ENCODE peak calls at places on chromosomes 1 and 21, in eight cellular contexts. E, M, N, I, J, Y, F and B are unnamed samples.

GRCh38 chr1:234956821-234957329 is 171.8 kb downstream of the TOMM20 start:
- DNase-seq in E (no peak), M (no peak), N (peak), I (no peak), J (no peak), Y (peak), F (no peak), B (no peak)

GRCh38 chr1:112950426-112950825 is 5.6 kb downstream of the SLC16A1 start:
- DNase-seq in E (no peak), M (no peak), N (no peak), I (no peak), J (no peak), Y (no peak), F (no peak), B (no peak)

GRCh38 chr1:40030528-40031135 is 9.9 kb upstream of the CAP1 start:
- DNase-seq in E (no peak), M (no peak), N (no peak), I (peak), J (no peak), Y (no peak), F (no peak), B (no peak)

GRCh38 chr21:20997633-20998455 is at the start of gene NCAM2:
- DNase-seq in E (no peak), M (no peak), N (peak), I (peak), J (peak), Y (peak), F (peak), B (peak)

GRCh38 chr1:206890690-206891089 is 6.6 kb upstream of the IL24 start:
- DNase-seq in E (no peak), M (peak), N (no peak), I (peak), J (no peak), Y (no peak), F (peak), B (no peak)

GRCh38 chr1:201221201-201221846 is 30.7 kb downstream of the IGFN1 start:
- DNase-seq in E (no peak), M (no peak), N (no peak), I (no peak), J (no peak), Y (peak), F (no peak), B (no peak)

GRCh38 chr1:20711285-20712209 is 6.3 kb downstream of the KIF17 start:
- DNase-seq in E (no peak), M (no peak), N (peak), I (no peak), J (no peak), Y (no peak), F (no peak), B (no peak)

GRCh38 chr1:156655904-156656516 is 14.1 kb downstream of the BCAN start:
- DNase-seq in E (no peak), M (no peak), N (no peak), I (no peak), J (no peak), Y (no peak), F (no peak), B (no peak)

GRCh38 chr1:29236993-29237905 is 927 bp downstream of the PTPRU start:
- DNase-seq in E (no peak), M (peak), N (peak), I (peak), J (no peak), Y (peak), F (peak), B (peak)

GRCh38 chr1:23904748-23905357 is 8.3 kb downstream of the CNR2 start:
- DNase-seq in E (no peak), M (no peak), N (no peak), I (no peak), J (no peak), Y (no peak), F (peak), B (no peak)

GRCh38 chr1:113003751-113004690 is 48.0 kb upstream of the SLC16A1 start:
- DNase-seq in E (no peak), M (no peak), N (no peak), I (no peak), J (no peak), Y (no peak), F (no peak), B (no peak)

GRCh38 chr1:211609120-211610024 is 30.4 kb upstream of the SLC30A1 start:
- DNase-seq in E (no peak), M (no peak), N (no peak), I (peak), J (no peak), Y (no peak), F (no peak), B (no peak)

GRCh38 chr1:94319319-94320180 is 82.2 kb upstream of the ARHGAP29 start:
- DNase-seq in E (no peak), M (no peak), N (peak), I (no peak), J (no peak), Y (no peak), F (no peak), B (no peak)

GRCh38 chr1:200738348-200738732 is 353 bp upstream of the CAMSAP2 start:
- DNase-seq in E (no peak), M (no peak), N (no peak), I (no peak), J (no peak), Y (no peak), F (no peak), B (no peak)

GRCh38 chr1:15526490-15527339 is at the start of gene DNAJC16:
- DNase-seq in E (peak), M (peak), N (peak), I (peak), J (peak), Y (peak), F (peak), B (peak)

GRCh38 chr1:155910621-155911121 is 478 bp downstream of the RIT1 start:
- DNase-seq in E (peak), M (peak), N (peak), I (peak), J (no peak), Y (no peak), F (no peak), B (no peak)

GRCh38 chr1:3911521-3911845 is 11.4 kb upstream of the C1orf174 start:
- DNase-seq in E (peak), M (no peak), N (no peak), I (no peak), J (no peak), Y (no peak), F (no peak), B (no peak)

GRCh38 chr21:38496224-38496623 is 2.1 kb downstream of the ERG start:
- DNase-seq in E (no peak), M (no peak), N (no peak), I (no peak), J (no peak), Y (no peak), F (no peak), B (no peak)

GRCh38 chr1:9481048-9481447 is 58.2 kb upstream of the SLC25A33 start:
- DNase-seq in E (no peak), M (no peak), N (no peak), I (no peak), J (no peak), Y (no peak), F (no peak), B (no peak)

GRCh38 chr21:46066843-46067331 is 31.0 kb upstream of the COL6A2 start:
- DNase-seq in E (no peak), M (no peak), N (peak), I (peak), J (no peak), Y (peak), F (no peak), B (no peak)

GRCh38 chr1:104765115-104765514 is 1015.4 kb downstream of the AMY1C start:
- DNase-seq in E (no peak), M (no peak), N (no peak), I (no peak), J (no peak), Y (no peak), F (peak), B (no peak)

GRCh38 chr1:215844266-215844665 is 277.2 kb downstream of the KCTD3 start:
- DNase-seq in E (no peak), M (no peak), N (no peak), I (no peak), J (no peak), Y (no peak), F (no peak), B (no peak)

GRCh38 chr1:153028771-153029170 is 2.2 kb upstream of the SPRR1B start:
- DNase-seq in E (no peak), M (no peak), N (no peak), I (no peak), J (no peak), Y (no peak), F (no peak), B (no peak)

GRCh38 chr1:206477581-206478380 is 7.5 kb downstream of the IKBKE start:
- DNase-seq in E (no peak), M (no peak), N (no peak), I (no peak), J (no peak), Y (no peak), F (peak), B (no peak)

GRCh38 chr1:204087181-204087892 is 14.4 kb downstream of the SOX13 start:
- DNase-seq in E (no peak), M (no peak), N (no peak), I (no peak), J (no peak), Y (no peak), F (no peak), B (no peak)

GRCh38 chr1:117120774-117121588 is 568 bp downstream of the TRIM45 start:
- DNase-seq in E (no peak), M (no peak), N (peak), I (peak), J (peak), Y (no peak), F (no peak), B (no peak)

GRCh38 chr21:33940164-33940563 is 24.6 kb upstream of the ATP5PO start:
- DNase-seq in E (no peak), M (no peak), N (no peak), I (peak), J (no peak), Y (no peak), F (peak), B (no peak)

GRCh38 chr1:184242507-184242943 is 144.3 kb upstream of the C1orf21 start:
- DNase-seq in E (no peak), M (no peak), N (peak), I (peak), J (no peak), Y (no peak), F (peak), B (no peak)

GRCh38 chr1:208461680-208462079 is 217.5 kb upstream of the PLXNA2 start:
- DNase-seq in E (no peak), M (no peak), N (peak), I (no peak), J (no peak), Y (no peak), F (no peak), B (no peak)
- TF ChIP-seq CTCF in E (peak), M (no peak), N (peak), I (no peak), J (no peak), Y (no peak), F (peak), B (peak)

GRCh38 chr1:231584117-231584516 is 42.5 kb upstream of the DISC1 start:
- DNase-seq in E (peak), M (no peak), N (no peak), I (peak), J (no peak), Y (no peak), F (peak), B (no peak)
- TF ChIP-seq CTCF in E (peak), M (no peak), N (no peak), I (peak), J (no peak), Y (no peak), F (peak), B (peak)

GRCh38 chr1:32454726-32455125 is 10.1 kb upstream of the ZBTB8B start:
- DNase-seq in E (no peak), M (no peak), N (peak), I (no peak), J (no peak), Y (no peak), F (peak), B (no peak)

GRCh38 chr1:32447469-32448185 is 17.2 kb upstream of the ZBTB8B start:
- DNase-seq in E (no peak), M (no peak), N (peak), I (peak), J (no peak), Y (no peak), F (no peak), B (no peak)

DNA sequence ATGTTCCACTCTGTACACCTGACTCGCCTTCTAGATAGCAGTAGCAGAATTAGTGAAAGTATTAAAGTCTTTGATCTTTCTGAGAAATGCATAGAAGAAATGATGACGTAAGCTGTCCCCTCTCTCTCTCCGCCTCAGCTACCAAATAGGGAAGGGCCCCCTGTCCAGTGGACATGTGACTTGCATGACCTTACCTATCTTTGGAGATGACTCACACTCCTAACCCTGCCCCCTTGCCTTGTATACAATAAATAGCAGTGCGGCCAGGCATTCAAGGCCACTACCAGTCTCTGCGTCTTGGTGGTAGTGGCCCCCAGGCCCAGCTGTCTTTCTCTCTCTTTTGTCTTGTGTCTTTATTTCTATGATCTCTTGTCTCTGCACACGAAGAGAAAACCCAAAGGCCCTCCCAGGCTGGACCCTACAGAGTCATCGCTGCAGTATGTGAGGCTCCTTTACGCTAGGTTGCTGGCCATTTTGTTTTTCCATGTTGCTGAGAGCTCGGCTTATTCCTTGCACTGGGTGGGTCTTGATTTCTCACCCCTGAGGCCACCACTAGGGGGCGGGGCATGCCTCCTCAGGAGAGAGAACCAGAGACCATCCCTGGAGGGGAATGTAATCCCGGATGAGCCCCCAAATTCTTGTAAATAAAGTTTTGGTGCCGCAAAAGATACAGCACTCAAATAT is 16.0 kb upstream of the ZBTB8B start:
- DNase-seq in E (peak), M (no peak), N (peak), I (no peak), J (no peak), Y (no peak), F (no peak), B (no peak)
- TF ChIP-seq CTCF in E (peak), M (no peak), N (peak), I (no peak), J (no peak), Y (no peak), F (peak), B (peak)

GRCh38 chr1:82534996-82535395 is 734.3 kb downstream of the ADGRL2 start:
- DNase-seq in E (no peak), M (no peak), N (no peak), I (no peak), J (no peak), Y (no peak), F (no peak), B (no peak)
- TF ChIP-seq CTCF in E (no peak), M (no peak), N (no peak), I (no peak), J (no peak), Y (no peak), F (no peak), B (no peak)

GRCh38 chr1:227219715-227220292 is 98.5 kb downstream of the CDC42BPA start:
- DNase-seq in E (no peak), M (no peak), N (no peak), I (no peak), J (no peak), Y (no peak), F (no peak), B (no peak)
- TF ChIP-seq CTCF in E (no peak), M (no peak), N (peak), I (no peak), J (no peak), Y (no peak), F (no peak), B (no peak)

GRCh38 chr1:187999973-188000372 is 1171.2 kb downstream of the PLA2G4A start:
- DNase-seq in E (no peak), M (no peak), N (no peak), I (peak), J (no peak), Y (no peak), F (no peak), B (no peak)
- TF ChIP-seq CTCF in E (no peak), M (no peak), N (peak), I (peak), J (no peak), Y (no peak), F (peak), B (peak)

GRCh38 chr1:11735854-11736745 is at the start of gene AGTRAP:
- DNase-seq in E (peak), M (peak), N (peak), I (peak), J (peak), Y (peak), F (peak), B (peak)
- TF ChIP-seq CTCF in E (peak), M (no peak), N (peak), I (no peak), J (no peak), Y (no peak), F (peak), B (peak)